ENCODE peak calls at places on chromosomes 16 and 17, in nine cellular contexts. One of them, this sample, is unnamed. For H3K9me3 and H3K4me1, the result is how much of the 10 kb centered on the place peaks cover.

GRCh38 chr16:56409195-56409594 is 16.1 kb downstream of the AMFR start:
- DNase-seq in ascending aorta: no peak
- DNase-seq in cardiac muscle cell: no peak
- DNase-seq in sigmoid colon: no peak
- DNase-seq in uterus: no peak
- DNase-seq in SK-N-SH: no peak
- DNase-seq in stomach: no peak
- DNase-seq in prostate gland: no peak
- DNase-seq in CD4-positive, CD25-positive, alpha-beta regulatory T cell: no peak
- DNase-seq in this sample: no peak

GRCh38 chr17:13521784-13522183 is 79.9 kb downstream of the HS3ST3A1 start:
- DNase-seq in ascending aorta: no peak
- DNase-seq in cardiac muscle cell: no peak
- DNase-seq in sigmoid colon: no peak
- DNase-seq in uterus: no peak
- DNase-seq in SK-N-SH: peak
- DNase-seq in stomach: no peak
- DNase-seq in prostate gland: no peak
- DNase-seq in CD4-positive, CD25-positive, alpha-beta regulatory T cell: no peak
- DNase-seq in this sample: no peak

GRCh38 chr17:78817123-78817522 is 23.5 kb downstream of the USP36 start:
- DNase-seq in ascending aorta: no peak
- DNase-seq in cardiac muscle cell: no peak
- DNase-seq in sigmoid colon: no peak
- DNase-seq in uterus: no peak
- DNase-seq in SK-N-SH: no peak
- DNase-seq in stomach: no peak
- DNase-seq in prostate gland: no peak
- DNase-seq in CD4-positive, CD25-positive, alpha-beta regulatory T cell: peak
- DNase-seq in this sample: peak

GRCh38 chr17:50507871-50508572 is at the start of gene MYCBPAP:
- DNase-seq in ascending aorta: peak
- DNase-seq in cardiac muscle cell: peak
- DNase-seq in sigmoid colon: peak
- DNase-seq in uterus: peak
- DNase-seq in SK-N-SH: peak
- DNase-seq in stomach: peak
- DNase-seq in prostate gland: peak
- DNase-seq in CD4-positive, CD25-positive, alpha-beta regulatory T cell: peak
- DNase-seq in this sample: peak

GRCh38 chr17:11853321-11854151 is 143.7 kb downstream of the ZNF18 start:
- DNase-seq in ascending aorta: no peak
- DNase-seq in cardiac muscle cell: no peak
- DNase-seq in sigmoid colon: no peak
- DNase-seq in uterus: no peak
- DNase-seq in SK-N-SH: no peak
- DNase-seq in stomach: no peak
- DNase-seq in prostate gland: no peak
- DNase-seq in CD4-positive, CD25-positive, alpha-beta regulatory T cell: no peak
- DNase-seq in this sample: no peak

GRCh38 chr17:11928436-11928835 is 68.8 kb downstream of the ZNF18 start:
- DNase-seq in ascending aorta: no peak
- DNase-seq in cardiac muscle cell: no peak
- DNase-seq in sigmoid colon: no peak
- DNase-seq in uterus: no peak
- DNase-seq in SK-N-SH: no peak
- DNase-seq in stomach: no peak
- DNase-seq in prostate gland: no peak
- DNase-seq in CD4-positive, CD25-positive, alpha-beta regulatory T cell: no peak
- DNase-seq in this sample: no peak

GRCh38 chr16:30561212-30561816 is 3.1 kb upstream of the ZNF764 start:
- DNase-seq in ascending aorta: no peak
- DNase-seq in cardiac muscle cell: no peak
- DNase-seq in sigmoid colon: no peak
- DNase-seq in uterus: peak
- DNase-seq in SK-N-SH: no peak
- DNase-seq in stomach: peak
- DNase-seq in prostate gland: no peak
- DNase-seq in CD4-positive, CD25-positive, alpha-beta regulatory T cell: no peak
- DNase-seq in this sample: no peak

GRCh38 chr16:3256146-3256875 is at the start of gene MEFV:
- DNase-seq in ascending aorta: no peak
- DNase-seq in cardiac muscle cell: no peak
- DNase-seq in sigmoid colon: no peak
- DNase-seq in uterus: no peak
- DNase-seq in SK-N-SH: no peak
- DNase-seq in stomach: no peak
- DNase-seq in prostate gland: no peak
- DNase-seq in CD4-positive, CD25-positive, alpha-beta regulatory T cell: no peak
- DNase-seq in this sample: no peak

GRCh38 chr17:45081046-45081703 is 20.1 kb downstream of the NMT1 start:
- DNase-seq in ascending aorta: no peak
- DNase-seq in cardiac muscle cell: no peak
- DNase-seq in sigmoid colon: no peak
- DNase-seq in uterus: no peak
- DNase-seq in SK-N-SH: no peak
- DNase-seq in stomach: no peak
- DNase-seq in prostate gland: no peak
- DNase-seq in CD4-positive, CD25-positive, alpha-beta regulatory T cell: no peak
- DNase-seq in this sample: no peak

GRCh38 chr16:20916927-20917326 is 16.4 kb downstream of the LYRM1 start:
- DNase-seq in ascending aorta: no peak
- DNase-seq in cardiac muscle cell: no peak
- DNase-seq in sigmoid colon: no peak
- DNase-seq in uterus: no peak
- DNase-seq in SK-N-SH: no peak
- DNase-seq in stomach: no peak
- DNase-seq in prostate gland: no peak
- DNase-seq in CD4-positive, CD25-positive, alpha-beta regulatory T cell: no peak
- DNase-seq in this sample: no peak

GRCh38 chr17:56489980-56490379 is 103.5 kb upstream of the NOG start:
- DNase-seq in ascending aorta: no peak
- DNase-seq in cardiac muscle cell: no peak
- DNase-seq in sigmoid colon: no peak
- DNase-seq in uterus: no peak
- DNase-seq in SK-N-SH: no peak
- DNase-seq in stomach: no peak
- DNase-seq in prostate gland: no peak
- DNase-seq in CD4-positive, CD25-positive, alpha-beta regulatory T cell: no peak
- DNase-seq in this sample: no peak

GRCh38 chr17:2101448-2102257 is 46.8 kb downstream of the HIC1 start:
- DNase-seq in ascending aorta: no peak
- DNase-seq in cardiac muscle cell: no peak
- DNase-seq in sigmoid colon: no peak
- DNase-seq in uterus: peak
- DNase-seq in SK-N-SH: no peak
- DNase-seq in stomach: peak
- DNase-seq in prostate gland: peak
- DNase-seq in CD4-positive, CD25-positive, alpha-beta regulatory T cell: no peak
- DNase-seq in this sample: peak

GRCh38 chr16:71626858-71627213 is 852 bp downstream of the MARVELD3 start:
- DNase-seq in ascending aorta: no peak
- DNase-seq in cardiac muscle cell: no peak
- DNase-seq in sigmoid colon: no peak
- DNase-seq in uterus: no peak
- DNase-seq in SK-N-SH: no peak
- DNase-seq in stomach: peak
- DNase-seq in prostate gland: peak
- DNase-seq in CD4-positive, CD25-positive, alpha-beta regulatory T cell: no peak
- DNase-seq in this sample: no peak

GRCh38 chr17:78557598-78558039 is 19.6 kb downstream of the DNAH17 start:
- DNase-seq in ascending aorta: no peak
- DNase-seq in cardiac muscle cell: no peak
- DNase-seq in sigmoid colon: no peak
- DNase-seq in uterus: no peak
- DNase-seq in SK-N-SH: peak
- DNase-seq in stomach: no peak
- DNase-seq in prostate gland: no peak
- DNase-seq in CD4-positive, CD25-positive, alpha-beta regulatory T cell: no peak
- DNase-seq in this sample: no peak

GRCh38 chr17:31877911-31878702 is 19.1 kb upstream of the COPRS start:
- DNase-seq in ascending aorta: no peak
- DNase-seq in cardiac muscle cell: no peak
- DNase-seq in sigmoid colon: no peak
- DNase-seq in uterus: no peak
- DNase-seq in SK-N-SH: no peak
- DNase-seq in stomach: no peak
- DNase-seq in prostate gland: peak
- DNase-seq in CD4-positive, CD25-positive, alpha-beta regulatory T cell: no peak
- DNase-seq in this sample: no peak

GRCh38 chr16:70696368-70696767 is 10.5 kb upstream of the MTSS2 start:
- DNase-seq in ascending aorta: no peak
- DNase-seq in cardiac muscle cell: no peak
- DNase-seq in sigmoid colon: no peak
- DNase-seq in uterus: no peak
- DNase-seq in SK-N-SH: no peak
- DNase-seq in stomach: no peak
- DNase-seq in prostate gland: no peak
- DNase-seq in CD4-positive, CD25-positive, alpha-beta regulatory T cell: no peak
- DNase-seq in this sample: no peak

GRCh38 chr16:35142809-35143192 is 1683.4 kb downstream of the TP53TG3F start:
- DNase-seq in ascending aorta: no peak
- DNase-seq in cardiac muscle cell: no peak
- DNase-seq in sigmoid colon: no peak
- DNase-seq in uterus: no peak
- DNase-seq in SK-N-SH: no peak
- DNase-seq in stomach: no peak
- DNase-seq in prostate gland: no peak
- DNase-seq in CD4-positive, CD25-positive, alpha-beta regulatory T cell: no peak
- DNase-seq in this sample: no peak
- H3K9me3 ChIP-seq in ascending aorta: under half
- H3K9me3 ChIP-seq in cardiac muscle cell: under half
- H3K9me3 ChIP-seq in sigmoid colon: under half
- H3K9me3 ChIP-seq in uterus: under half
- H3K9me3 ChIP-seq in SK-N-SH: under half
- H3K9me3 ChIP-seq in stomach: half or more
- H3K9me3 ChIP-seq in prostate gland: under half
- H3K9me3 ChIP-seq in CD4-positive, CD25-positive, alpha-beta regulatory T cell: half or more
- H3K9me3 ChIP-seq in this sample: half or more

DNA sequence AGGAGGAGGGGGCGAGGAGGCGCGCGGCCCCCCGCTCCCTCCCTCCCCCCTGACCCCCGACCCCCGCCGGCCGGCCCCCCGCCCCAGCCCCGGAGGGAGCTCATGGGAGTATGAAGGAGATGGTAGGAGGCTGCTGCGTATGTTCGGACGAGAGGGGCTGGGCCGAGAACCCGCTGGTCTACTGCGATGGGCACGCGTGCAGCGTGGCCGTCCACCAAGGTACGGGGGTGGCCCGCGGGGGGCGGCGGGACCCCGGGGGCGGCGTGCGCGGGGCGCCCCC is 390 bp downstream of the MLLT6 start:
- DNase-seq in ascending aorta: no peak
- DNase-seq in cardiac muscle cell: no peak
- DNase-seq in sigmoid colon: no peak
- DNase-seq in uterus: no peak
- DNase-seq in SK-N-SH: peak
- DNase-seq in stomach: no peak
- DNase-seq in prostate gland: no peak
- DNase-seq in CD4-positive, CD25-positive, alpha-beta regulatory T cell: no peak
- DNase-seq in this sample: no peak
- H3K4me1 ChIP-seq in ascending aorta: under half
- H3K4me1 ChIP-seq in cardiac muscle cell: under half
- H3K4me1 ChIP-seq in sigmoid colon: under half
- H3K4me1 ChIP-seq in uterus: under half
- H3K4me1 ChIP-seq in SK-N-SH: under half
- H3K4me1 ChIP-seq in stomach: half or more
- H3K4me1 ChIP-seq in prostate gland: under half
- H3K4me1 ChIP-seq in CD4-positive, CD25-positive, alpha-beta regulatory T cell: half or more
- H3K4me1 ChIP-seq in this sample: under half

GRCh38 chr17:21679256-21680146 is 12.8 kb upstream of the KCNJ18 start:
- DNase-seq in ascending aorta: no peak
- DNase-seq in cardiac muscle cell: no peak
- DNase-seq in sigmoid colon: peak
- DNase-seq in uterus: peak
- DNase-seq in SK-N-SH: no peak
- DNase-seq in stomach: no peak
- DNase-seq in prostate gland: no peak
- DNase-seq in CD4-positive, CD25-positive, alpha-beta regulatory T cell: no peak
- DNase-seq in this sample: no peak

GRCh38 chr17:21677126-21677910 is 15.0 kb upstream of the KCNJ18 start:
- DNase-seq in ascending aorta: no peak
- DNase-seq in cardiac muscle cell: no peak
- DNase-seq in sigmoid colon: peak
- DNase-seq in uterus: no peak
- DNase-seq in SK-N-SH: no peak
- DNase-seq in stomach: no peak
- DNase-seq in prostate gland: no peak
- DNase-seq in CD4-positive, CD25-positive, alpha-beta regulatory T cell: no peak
- DNase-seq in this sample: no peak

GRCh38 chr17:21678451-21679081 is 13.8 kb upstream of the KCNJ18 start:
- DNase-seq in ascending aorta: no peak
- DNase-seq in cardiac muscle cell: no peak
- DNase-seq in sigmoid colon: peak
- DNase-seq in uterus: peak
- DNase-seq in SK-N-SH: peak
- DNase-seq in stomach: no peak
- DNase-seq in prostate gland: no peak
- DNase-seq in CD4-positive, CD25-positive, alpha-beta regulatory T cell: no peak
- DNase-seq in this sample: no peak

GRCh38 chr17:21676281-21677111 is 15.8 kb upstream of the KCNJ18 start:
- DNase-seq in ascending aorta: no peak
- DNase-seq in cardiac muscle cell: no peak
- DNase-seq in sigmoid colon: peak
- DNase-seq in uterus: peak
- DNase-seq in SK-N-SH: no peak
- DNase-seq in stomach: no peak
- DNase-seq in prostate gland: peak
- DNase-seq in CD4-positive, CD25-positive, alpha-beta regulatory T cell: no peak
- DNase-seq in this sample: no peak

GRCh38 chr17:21677911-21678310 is 14.4 kb upstream of the KCNJ18 start:
- DNase-seq in ascending aorta: no peak
- DNase-seq in cardiac muscle cell: no peak
- DNase-seq in sigmoid colon: peak
- DNase-seq in uterus: peak
- DNase-seq in SK-N-SH: no peak
- DNase-seq in stomach: no peak
- DNase-seq in prostate gland: no peak
- DNase-seq in CD4-positive, CD25-positive, alpha-beta regulatory T cell: no peak
- DNase-seq in this sample: no peak
- H3K9me3 ChIP-seq in ascending aorta: under half
- H3K9me3 ChIP-seq in cardiac muscle cell: under half
- H3K9me3 ChIP-seq in sigmoid colon: under half
- H3K9me3 ChIP-seq in uterus: under half
- H3K9me3 ChIP-seq in SK-N-SH: under half
- H3K9me3 ChIP-seq in stomach: under half
- H3K9me3 ChIP-seq in prostate gland: under half
- H3K9me3 ChIP-seq in CD4-positive, CD25-positive, alpha-beta regulatory T cell: under half
- H3K9me3 ChIP-seq in this sample: under half

DNA sequence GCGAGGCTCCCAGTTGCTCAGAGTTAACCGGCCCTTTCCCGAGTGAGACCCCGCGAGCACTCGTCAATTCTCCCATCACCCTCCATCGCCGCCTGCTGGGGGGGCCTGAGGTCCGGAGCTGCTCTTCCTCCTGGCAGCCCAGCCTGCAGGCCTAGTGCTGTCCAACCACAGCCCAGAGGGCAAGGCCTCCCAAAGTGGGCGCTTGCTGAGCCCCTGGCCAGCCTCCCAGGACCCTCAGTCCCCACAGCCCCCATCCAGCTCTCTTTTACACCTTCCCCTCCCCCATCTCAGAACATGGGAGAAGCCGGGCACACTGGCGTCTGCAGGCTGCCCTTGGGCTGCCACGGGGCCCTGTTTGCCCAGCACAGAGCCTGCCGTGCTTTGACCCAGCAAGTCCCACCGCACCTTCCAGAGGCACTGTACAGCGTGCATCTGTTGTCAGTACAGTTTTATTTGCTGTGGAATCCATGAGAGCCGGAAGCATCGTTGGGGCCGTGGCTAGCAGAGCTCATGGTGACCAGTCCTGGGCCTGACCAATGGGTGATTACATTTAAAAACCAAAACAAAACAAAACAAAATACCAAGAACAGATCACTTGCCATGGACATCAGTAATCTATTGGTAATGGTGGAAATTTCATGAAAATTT is 96.1 kb upstream of the CBX4 start:
- DNase-seq in ascending aorta: no peak
- DNase-seq in cardiac muscle cell: no peak
- DNase-seq in sigmoid colon: no peak
- DNase-seq in uterus: no peak
- DNase-seq in SK-N-SH: no peak
- DNase-seq in stomach: no peak
- DNase-seq in prostate gland: no peak
- DNase-seq in CD4-positive, CD25-positive, alpha-beta regulatory T cell: no peak
- DNase-seq in this sample: no peak
- H3K4me1 ChIP-seq in ascending aorta: under half
- H3K4me1 ChIP-seq in cardiac muscle cell: under half
- H3K4me1 ChIP-seq in sigmoid colon: under half
- H3K4me1 ChIP-seq in uterus: under half
- H3K4me1 ChIP-seq in SK-N-SH: under half
- H3K4me1 ChIP-seq in stomach: under half
- H3K4me1 ChIP-seq in prostate gland: under half
- H3K4me1 ChIP-seq in CD4-positive, CD25-positive, alpha-beta regulatory T cell: under half
- H3K4me1 ChIP-seq in this sample: under half

This sample was measured in naive thymus-derived CD4-positive, alpha-beta T cell.